ENCODE peak calls at places on chromosomes 2 and 18, in eight cellular contexts. V is EL; B is T follicular helper cell; P is NCI-H774; X is uterus; M is activated CD8-positive, alpha-beta T cell treated with anti-CD3 and anti-CD28 coated beads, Interleukin-2, amount 10 ng/mL, durations not matched to agents 7 days and 5 days; T is T-helper 9 cell; N is AML-193. W is an unnamed sample.

GRCh38 chr2:238974510-238975166 is 126.8 kb downstream of the TWIST2 start:
- DNase-seq in B (no peak), N (no peak), T (no peak), X (peak), P (no peak), V (peak), M (no peak), W (no peak)

GRCh38 chr18:48833701-48834394 is 116.9 kb downstream of the SMAD7 start:
- DNase-seq in T (peak), V (no peak), X (peak), N (no peak), M (peak), B (peak), P (no peak), W (no peak)

GRCh38 chr18:70233974-70234373 is 28.5 kb upstream of the RTTN start:
- DNase-seq in X (no peak), T (no peak), B (no peak), N (no peak), P (no peak), M (no peak), V (no peak), W (no peak)

GRCh38 chr18:74353169-74353775 is 37.6 kb downstream of the C18orf63 start:
- DNase-seq in P (peak), N (peak), X (peak), B (peak), M (peak), T (peak), V (peak), W (no peak)

GRCh38 chr18:49459404-49460171 is 857 bp downstream of the DYM start:
- DNase-seq in B (no peak), N (no peak), M (peak), V (peak), P (no peak), T (no peak), X (no peak), W (no peak)

GRCh38 chr2:84631047-84631446 is 114.7 kb downstream of the DNAH6 start:
- DNase-seq in N (peak), B (no peak), X (no peak), V (peak), M (no peak), T (no peak), P (no peak), W (no peak)

GRCh38 chr18:25061345-25061744 is 290.6 kb downstream of the ZNF521 start:
- DNase-seq in V (no peak), X (no peak), P (no peak), B (no peak), M (no peak), T (no peak), N (no peak), W (no peak)

GRCh38 chr2:13009027-13009426 is 292.3 kb downstream of the TRIB2 start:
- DNase-seq in B (no peak), P (no peak), X (no peak), M (no peak), V (peak), T (no peak), N (no peak), W (no peak)

GRCh38 chr2:179991344-179991743 is 15.8 kb downstream of the CWC22 start:
- DNase-seq in B (no peak), N (peak), V (peak), X (no peak), M (no peak), T (no peak), P (no peak), W (no peak)

GRCh38 chr2:37871453-37872191 is 53.5 kb upstream of the RMDN2 start:
- DNase-seq in X (no peak), T (no peak), V (peak), B (no peak), M (no peak), N (no peak), P (no peak), W (no peak)

GRCh38 chr2:232329716-232330067 is 48.9 kb upstream of the ALPP start:
- DNase-seq in M (no peak), X (no peak), N (no peak), B (no peak), P (no peak), T (no peak), V (no peak), W (no peak)

GRCh38 chr2:18178736-18179349 is 300.4 kb downstream of the KCNS3 start:
- DNase-seq in B (no peak), V (peak), T (no peak), N (peak), M (peak), X (no peak), P (peak), W (no peak)

GRCh38 chr2:162677476-162677875 is 161.1 kb downstream of the KCNH7 start:
- DNase-seq in X (no peak), P (no peak), N (no peak), B (no peak), T (no peak), V (peak), M (no peak), W (no peak)

GRCh38 chr18:79935499-79935898 is 16.0 kb downstream of the SLC66A2 start:
- DNase-seq in X (no peak), T (no peak), P (no peak), M (no peak), V (no peak), N (no peak), B (no peak), W (no peak)

GRCh38 chr18:28112056-28112470 is 64.9 kb downstream of the CDH2 start:
- DNase-seq in T (no peak), X (no peak), N (no peak), V (peak), B (no peak), P (no peak), M (no peak), W (no peak)

GRCh38 chr2:68768461-68768860 is 33.9 kb downstream of the ARHGAP25 start:
- DNase-seq in V (no peak), X (no peak), B (no peak), T (no peak), P (no peak), M (no peak), N (no peak), W (no peak)

GRCh38 chr2:42886921-42887320 is 94.5 kb upstream of the HAAO start:
- DNase-seq in V (no peak), X (peak), M (no peak), T (no peak), P (no peak), B (no peak), N (no peak), W (no peak)

GRCh38 chr2:222753251-222753824 is 81.9 kb downstream of the MOGAT1 start:
- DNase-seq in N (no peak), T (no peak), M (no peak), V (no peak), B (no peak), X (no peak), P (peak), W (no peak)

GRCh38 chr18:21682276-21683051 is 22.1 kb downstream of the ABHD3 start:
- DNase-seq in M (peak), V (peak), T (no peak), N (peak), B (no peak), X (no peak), P (no peak), W (no peak)

GRCh38 chr2:60488291-60488690 is 65.2 kb downstream of the BCL11A start:
- DNase-seq in B (no peak), V (no peak), M (no peak), T (no peak), P (no peak), X (no peak), N (no peak), W (no peak)

GRCh38 chr2:78029392-78029995 is 507.3 kb upstream of the LRRTM4 start:
- DNase-seq in M (no peak), P (no peak), B (no peak), T (no peak), N (no peak), V (no peak), X (no peak), W (no peak)

GRCh38 chr2:213013979-213014378 is 137.4 kb downstream of the IKZF2 start:
- DNase-seq in N (no peak), M (no peak), V (no peak), P (no peak), X (no peak), T (no peak), B (no peak), W (no peak)

GRCh38 chr2:230498506-230499107 is 82.6 kb downstream of the SP100 start:
- DNase-seq in T (no peak), P (no peak), N (no peak), M (no peak), B (no peak), V (no peak), X (no peak), W (no peak)

GRCh38 chr2:85425588-85425987 is 7.1 kb downstream of the SH2D6 start:
- DNase-seq in X (no peak), N (no peak), B (no peak), P (no peak), M (no peak), T (no peak), V (no peak), W (no peak)

GRCh38 chr2:130288467-130289403 is 54.0 kb upstream of the IMP4 start:
- DNase-seq in P (no peak), N (no peak), B (no peak), V (no peak), T (no peak), X (no peak), M (no peak), W (no peak)

GRCh38 chr2:125973516-125973915 is 682.4 kb upstream of the GYPC start:
- DNase-seq in N (no peak), B (no peak), X (no peak), V (no peak), P (no peak), T (no peak), M (no peak), W (no peak)

GRCh38 chr2:108161298-108161697 is 78.5 kb upstream of the SULT1C3 start:
- DNase-seq in M (no peak), X (no peak), P (no peak), T (no peak), V (no peak), B (no peak), N (no peak), W (no peak)

GRCh38 chr2:172038604-172039003 is 38.9 kb downstream of the METAP1D start:
- DNase-seq in B (no peak), T (no peak), V (peak), P (no peak), M (no peak), X (no peak), N (no peak), W (no peak)

GRCh38 chr2:32135409-32135808 is 30.3 kb upstream of the SLC30A6 start:
- DNase-seq in B (no peak), T (no peak), M (no peak), X (no peak), N (peak), P (no peak), V (peak), W (no peak)

GRCh38 chr18:48913201-48913600 is 37.6 kb downstream of the SMAD7 start:
- DNase-seq in X (no peak), B (peak), N (no peak), P (no peak), M (peak), V (no peak), T (peak), W (no peak)

GRCh38 chr18:48790226-48790863 is 160.4 kb downstream of the SMAD7 start:
- DNase-seq in B (no peak), P (no peak), N (no peak), T (no peak), X (peak), V (no peak), M (no peak), W (no peak)

GRCh38 chr18:46237891-46238290 is 133.7 kb downstream of the HAUS1 start:
- DNase-seq in V (no peak), M (no peak), B (no peak), N (no peak), T (no peak), P (no peak), X (no peak), W (no peak)

GRCh38 chr2:121527009-121527682 is 3.5 kb upstream of the RNU4ATAC start:
- DNase-seq in M (no peak), B (no peak), P (no peak), T (no peak), V (no peak), N (no peak), X (no peak), W (no peak)

GRCh38 chr18:25350561-25351201 is 1.3 kb downstream of the ZNF521 start:
- DNase-seq in P (no peak), X (peak), B (no peak), V (peak), N (no peak), T (no peak), M (no peak), W (no peak)

GRCh38 chr2:207624170-207625013 is 802 bp downstream of the METTL21A start:
- DNase-seq in V (peak), T (peak), M (peak), N (peak), B (peak), P (peak), X (peak), W (peak)

GRCh38 chr2:107669335-107669734 is 157.4 kb upstream of the RGPD4 start:
- DNase-seq in N (no peak), P (no peak), V (peak), X (no peak), M (no peak), B (no peak), T (no peak), W (no peak)

GRCh38 chr18:60198063-60198462 is 174.5 kb downstream of the MC4R start:
- DNase-seq in X (no peak), B (no peak), V (no peak), T (no peak), M (no peak), P (no peak), N (no peak), W (no peak)